ENCODE peak calls at places on chromosomes 4 and X, in five cellular contexts. F, Q, L, W and K are unnamed samples.

GRCh38 chr4:87360338-87360935 is 30.6 kb downstream of the HSD17B11 start:
- DNase-seq in F (no peak), Q (no peak), L (no peak), W (no peak), K (no peak)

GRCh38 chr4:13344216-13344615 is 139.9 kb downstream of the RAB28 start:
- DNase-seq in F (no peak), Q (no peak), L (no peak), W (no peak), K (no peak)

GRCh38 chrX:11111038-11111851 is at the start of gene HCCS:
- DNase-seq in F (peak; percentile 33), Q (peak; percentile 92), L (peak; percentile 90), W (peak; percentile 76), K (peak; percentile 85)

GRCh38 chrX:100413231-100413630 is 3.2 kb upstream of the PCDH19 start:
- DNase-seq in F (no peak), Q (no peak), L (peak; percentile 77), W (no peak), K (no peak)

GRCh38 chr4:35102111-35102510 is 1142.2 kb downstream of the ARAP2 start:
- DNase-seq in F (no peak), Q (no peak), L (no peak), W (no peak), K (no peak)

GRCh38 chrX:14026121-14026520 is 3.6 kb downstream of the GEMIN8 start:
- DNase-seq in F (no peak), Q (no peak), L (no peak), W (no peak), K (no peak)

GRCh38 chrX:45668686-45669443 is 468.2 kb upstream of the DIPK2B start:
- DNase-seq in F (no peak), Q (no peak), L (peak; percentile 94), W (no peak), K (no peak)

GRCh38 chrX:386239-386767 is 404 bp downstream of the PPP2R3B start:
- DNase-seq in F (no peak), Q (peak; percentile 86), L (peak; percentile 44), W (no peak), K (no peak)

GRCh38 chr4:57691370-57691769 is 581.2 kb upstream of the IGFBP7 start:
- DNase-seq in F (no peak), Q (no peak), L (no peak), W (no peak), K (no peak)

GRCh38 chr4:38290360-38290759 is 330.2 kb downstream of the PTTG2 start:
- DNase-seq in F (no peak), Q (no peak), L (peak; percentile 39), W (no peak), K (no peak)

GRCh38 chrX:129359269-129359668 is 164.0 kb downstream of the SMARCA1 start:
- DNase-seq in F (no peak), Q (no peak), L (peak; percentile 16), W (no peak), K (no peak)

GRCh38 chrX:18617351-18617750 is 54.6 kb downstream of the RS1 start:
- DNase-seq in F (no peak), Q (no peak), L (peak; percentile 47), W (no peak), K (no peak)

GRCh38 chr4:177128306-177128705 is 181.4 kb upstream of the NEIL3 start:
- DNase-seq in F (no peak), Q (no peak), L (peak; percentile 51), W (no peak), K (no peak)

GRCh38 chr4:189206953-189207352 is 733.7 kb upstream of the FRG1 start:
- DNase-seq in F (no peak), Q (no peak), L (no peak), W (no peak), K (no peak)

GRCh38 chr4:23887173-23887572 is 2.7 kb downstream of the PPARGC1A start:
- DNase-seq in F (no peak), Q (no peak), L (no peak), W (no peak), K (no peak)
- H3K4me1 ChIP-seq in F (peaks cover 5% of the 10 kb centered on the region), Q (no peaks in the 10 kb centered on the region), L (peaks cover 22% of the 10 kb centered on the region), W (peaks cover 2% of the 10 kb centered on the region), K (peaks cover 3% of the 10 kb centered on the region)

GRCh38 chr4:143335979-143336827 is 473 bp upstream of the GAB1 start:
- DNase-seq in F (peak; percentile 54), Q (peak; percentile 96), L (peak; percentile 90), W (no peak), K (peak; percentile 93)
- H3K27ac ChIP-seq in F (no peak overlapping the region), Q (peak overlapping the region; percentile 92), L (peak overlapping the region; percentile 77), W (no peak overlapping the region), K (peak overlapping the region; percentile 97)

GRCh38 chrX:40177489-40177888 is 79.7 kb upstream of the BCOR start:
- DNase-seq in F (no peak), Q (no peak), L (no peak), W (no peak), K (no peak)
- H3K4me3 ChIP-seq in F (no peak overlapping the region), Q (no peak overlapping the region), L (no peak overlapping the region), W (no peak overlapping the region), K (no peak overlapping the region)

GRCh38 chrX:12868747-12869146 is 1.9 kb downstream of the TLR7 start:
- DNase-seq in F (no peak), Q (no peak), L (no peak), W (no peak), K (no peak)
- H3K4me1 ChIP-seq in F (no peaks in the 10 kb centered on the region), Q (no peaks in the 10 kb centered on the region), L (no peaks in the 10 kb centered on the region), W (no peaks in the 10 kb centered on the region), K (no peaks in the 10 kb centered on the region)

DNA sequence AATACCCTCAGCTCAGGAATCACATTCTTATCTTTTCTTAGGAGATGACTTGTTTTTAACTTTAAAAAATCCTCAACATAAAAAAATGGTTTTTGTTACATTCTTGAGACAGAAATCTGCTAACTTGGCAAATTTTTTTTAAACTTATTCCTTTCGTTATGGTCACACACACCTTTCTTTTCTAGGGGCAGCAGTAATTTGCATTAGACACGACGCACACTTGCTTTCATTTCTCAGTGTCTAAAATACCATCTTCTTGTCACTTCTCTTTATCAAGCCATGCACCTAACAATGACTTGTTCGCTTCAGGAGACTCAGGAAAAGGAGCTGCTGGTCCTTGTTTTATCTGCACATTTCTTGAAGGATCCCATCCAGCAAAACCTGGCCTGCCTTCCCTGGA is 112.6 kb upstream of the TBL1X start:
- DNase-seq in F (no peak), Q (no peak), L (no peak), W (no peak), K (no peak)
- H3K27ac ChIP-seq in F (no peak overlapping the region), Q (peak overlapping the region; percentile 89), L (peak overlapping the region; percentile 80), W (peak overlapping the region; percentile 45), K (peak overlapping the region; percentile 67)

GRCh38 chr4:120066182-120066524 is 495 bp downstream of the MAD2L1 start:
- DNase-seq in F (no peak), Q (no peak), L (peak; percentile 39), W (no peak), K (no peak)

GRCh38 chr4:120070191-120070590 is 3.5 kb upstream of the MAD2L1 start:
- DNase-seq in F (no peak), Q (no peak), L (peak; percentile 66), W (no peak), K (no peak)

GRCh38 chr4:120062663-120063195 is 3.9 kb downstream of the MAD2L1 start:
- DNase-seq in F (no peak), Q (no peak), L (peak; percentile 51), W (no peak), K (no peak)

GRCh38 chr4:120066525-120067333 is at the start of gene MAD2L1:
- DNase-seq in F (peak; percentile 97), Q (peak; percentile 100), L (peak; percentile 100), W (peak; percentile 96), K (peak; percentile 99)

DNA sequence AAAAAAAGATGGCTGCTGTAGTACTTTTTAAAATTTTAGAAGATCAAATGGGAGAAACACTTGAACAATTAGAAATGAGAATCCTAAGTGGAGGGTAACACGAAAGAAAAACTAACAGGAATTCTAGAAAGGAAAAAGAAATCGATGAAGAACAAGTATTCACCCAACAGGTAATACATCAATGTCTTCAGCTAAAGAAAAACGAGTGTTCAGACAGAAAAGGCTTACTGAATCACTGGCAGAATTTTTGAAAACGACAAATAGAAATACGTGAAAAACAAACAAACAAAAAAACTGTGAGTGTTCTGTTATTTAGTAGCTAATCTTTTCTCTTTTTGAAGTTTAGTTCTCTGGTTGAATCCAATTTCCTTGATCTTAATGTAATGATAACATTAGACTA is 1.8 kb downstream of the MAD2L1 start:
- DNase-seq in F (no peak), Q (no peak), L (no peak), W (no peak), K (no peak)
- H3K4me3 ChIP-seq in F (no peak overlapping the region), Q (no peak overlapping the region), L (peak overlapping the region; percentile 93), W (no peak overlapping the region), K (no peak overlapping the region)

GRCh38 chr4:10095296-10095991 is 21.2 kb downstream of the WDR1 start:
- DNase-seq in F (no peak), Q (peak; percentile 59), L (peak; percentile 37), W (no peak), K (no peak)

GRCh38 chr4:10093801-10094552 is 22.6 kb downstream of the WDR1 start:
- DNase-seq in F (no peak), Q (peak; percentile 46), L (peak; percentile 88), W (no peak), K (no peak)

GRCh38 chr4:10093273-10093621 is 23.4 kb downstream of the WDR1 start:
- DNase-seq in F (no peak), Q (peak; percentile 66), L (no peak), W (no peak), K (no peak)

GRCh38 chr4:10096201-10096975 is 20.2 kb downstream of the WDR1 start:
- DNase-seq in F (no peak), Q (peak; percentile 86), L (peak; percentile 96), W (peak; percentile 72), K (peak; percentile 74)

DNA sequence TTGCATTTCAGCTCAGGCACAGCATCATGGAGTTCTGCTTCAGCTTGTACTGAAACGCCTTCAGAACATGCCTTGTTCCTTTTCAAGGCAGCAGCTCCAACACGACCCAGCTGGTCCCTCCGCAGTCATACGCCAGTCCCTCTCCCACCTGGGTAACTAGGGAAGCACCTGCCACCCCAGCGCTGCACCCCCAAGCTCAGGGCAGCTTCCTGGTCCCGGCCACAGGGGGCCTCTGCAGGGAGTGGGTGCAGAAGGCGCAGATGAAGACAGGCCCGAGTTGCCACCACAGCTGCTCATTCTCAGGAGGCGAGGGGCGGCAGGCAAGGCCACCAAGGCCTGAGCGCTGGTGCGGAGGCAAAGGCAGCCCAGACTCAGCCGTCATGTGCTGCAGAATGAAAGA is 21.8 kb downstream of the WDR1 start:
- DNase-seq in F (no peak), Q (peak; percentile 58), L (no peak), W (no peak), K (no peak)
- H3K4me1 ChIP-seq in F (peaks cover 6% of the 10 kb centered on the region), Q (peaks cover 43% of the 10 kb centered on the region), L (peaks cover 72% of the 10 kb centered on the region), W (peaks cover 65% of the 10 kb centered on the region), K (peaks cover 99% of the 10 kb centered on the region)